ENCODE peak calls at places on chromosomes 3 and 15, in five cellular contexts. S, U, X, B and I are unnamed samples.

GRCh38 chr3:146928421-146929059 is 323.4 kb upstream of the PLSCR5 start:
- DNase-seq in X (no peak), B (no peak), S (no peak), U (no peak), I (peak; percentile 9)

GRCh38 chr3:185658504-185658912 is 72.4 kb downstream of the SENP2 start:
- DNase-seq in U (peak; percentile 99), S (no peak), B (peak; percentile 86), X (peak; percentile 99), I (no peak)

GRCh38 chr15:77630064-77630463 is 2.6 kb downstream of the LINGO1 start:
- DNase-seq in U (no peak), S (no peak), X (no peak), B (no peak), I (no peak)

GRCh38 chr15:31930967-31931366 is 99.3 kb upstream of the CHRNA7 start:
- DNase-seq in X (peak; percentile 30), S (no peak), U (no peak), B (no peak), I (no peak)

GRCh38 chr3:37660782-37661181 is 200.9 kb upstream of the CTDSPL start:
- DNase-seq in X (no peak), B (no peak), S (no peak), U (no peak), I (no peak)

GRCh38 chr3:177041021-177041729 is 156.1 kb downstream of the TBL1XR1 start:
- DNase-seq in B (no peak), S (no peak), U (peak; percentile 39), X (peak; percentile 51), I (no peak)

GRCh38 chr3:132730891-132731580 is 8.8 kb upstream of the NPHP3 start:
- DNase-seq in U (peak; percentile 72), B (no peak), X (peak; percentile 44), S (peak; percentile 75), I (peak; percentile 20)

GRCh38 chr3:43785551-43785950 is 94.8 kb downstream of the ABHD5 start:
- DNase-seq in B (no peak), S (no peak), X (peak; percentile 25), U (peak; percentile 71), I (no peak)

GRCh38 chr3:69458798-69459197 is 72.9 kb upstream of the FRMD4B start:
- DNase-seq in U (no peak), X (no peak), B (no peak), S (no peak), I (no peak)

GRCh38 chr15:61000276-61000675 is 228.8 kb downstream of the RORA start:
- DNase-seq in X (no peak), S (no peak), B (no peak), U (no peak), I (peak; percentile 71)

GRCh38 chr3:41693799-41694198 is 268.1 kb downstream of the ULK4 start:
- DNase-seq in X (no peak), B (no peak), U (peak; percentile 23), S (no peak), I (no peak)

GRCh38 chr3:162224736-162225135 is 728.1 kb downstream of the OTOL1 start:
- DNase-seq in U (no peak), X (peak; percentile 59), B (no peak), S (no peak), I (no peak)

GRCh38 chr15:101193063-101193712 is 58.7 kb downstream of the CHSY1 start:
- DNase-seq in S (no peak), U (peak; percentile 92), X (no peak), B (peak; percentile 71), I (no peak)

GRCh38 chr3:170768334-170768801 is 101.6 kb downstream of the RPL22L1 start:
- DNase-seq in X (peak; percentile 69), U (peak; percentile 58), S (no peak), B (no peak), I (no peak)

GRCh38 chr3:64848822-64849221 is 161.0 kb upstream of the ADAMTS9 start:
- DNase-seq in B (no peak), S (no peak), U (peak; percentile 14), X (no peak), I (no peak)

GRCh38 chr3:156838035-156838434 is 11.9 kb downstream of the LEKR1 start:
- DNase-seq in B (no peak), U (no peak), X (no peak), S (no peak), I (no peak)
- H3K9me3 ChIP-seq in B (no peaks in the 10 kb centered on the region), U (no peaks in the 10 kb centered on the region), X (no peaks in the 10 kb centered on the region), S (no peaks in the 10 kb centered on the region), I (no peaks in the 10 kb centered on the region)

GRCh38 chr3:29067014-29067413 is 213.9 kb upstream of the RBMS3 start:
- DNase-seq in B (no peak), X (peak; percentile 50), S (no peak), U (peak; percentile 74), I (no peak)
- H3K9me3 ChIP-seq in B (no peaks in the 10 kb centered on the region), X (no peaks in the 10 kb centered on the region), S (no peaks in the 10 kb centered on the region), U (no peaks in the 10 kb centered on the region), I (no peaks in the 10 kb centered on the region)

GRCh38 chr3:97895216-97895615 is 73.4 kb downstream of the CRYBG3 start:
- DNase-seq in S (no peak), X (no peak), U (no peak), B (no peak), I (no peak)
- H3K9me3 ChIP-seq in S (no peaks in the 10 kb centered on the region), X (no peaks in the 10 kb centered on the region), U (no peaks in the 10 kb centered on the region), B (no peaks in the 10 kb centered on the region), I (no peaks in the 10 kb centered on the region)

GRCh38 chr15:20294651-20295237 is 246.9 kb downstream of the GOLGA6L6 start:
- DNase-seq in B (peak; percentile 80), U (no peak), X (no peak), S (no peak), I (no peak)
- H3K9me3 ChIP-seq in B (no peaks in the 10 kb centered on the region), U (peaks cover 1% of the 10 kb centered on the region), X (peaks cover 3% of the 10 kb centered on the region), S (peaks cover 81% of the 10 kb centered on the region), I (peaks cover 3% of the 10 kb centered on the region)

GRCh38 chr3:182393830-182394367 is 399.4 kb upstream of the ATP11B start:
- DNase-seq in U (no peak), B (no peak), X (no peak), S (no peak), I (no peak)
- H3K9me3 ChIP-seq in U (no peaks in the 10 kb centered on the region), B (no peaks in the 10 kb centered on the region), X (no peaks in the 10 kb centered on the region), S (no peaks in the 10 kb centered on the region), I (no peaks in the 10 kb centered on the region)

DNA sequence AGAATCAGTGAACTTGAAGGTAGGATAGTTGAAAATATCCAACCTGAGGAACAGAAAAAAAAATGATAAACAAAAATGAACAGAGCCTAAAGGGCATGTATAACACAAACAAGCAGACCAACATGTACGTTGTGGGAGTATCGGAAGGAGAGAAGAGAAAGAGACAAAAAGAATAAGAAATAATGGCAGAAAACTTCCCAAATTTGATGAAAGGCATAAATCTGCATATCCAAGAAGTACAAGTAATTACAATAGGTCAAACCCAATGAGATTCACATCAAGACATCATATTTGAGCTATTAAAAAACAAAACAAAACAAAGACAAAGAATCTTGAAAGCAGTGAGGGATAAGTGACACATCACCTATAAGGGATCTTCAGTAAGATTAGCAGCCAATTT is 38.1 kb upstream of the ATP13A5 start:
- DNase-seq in X (no peak), B (no peak), S (no peak), U (no peak), I (no peak)
- H3K9me3 ChIP-seq in X (no peaks in the 10 kb centered on the region), B (no peaks in the 10 kb centered on the region), S (peaks cover 11% of the 10 kb centered on the region), U (no peaks in the 10 kb centered on the region), I (no peaks in the 10 kb centered on the region)

GRCh38 chr3:10644189-10644588 is 138.8 kb upstream of the ATP2B2 start:
- DNase-seq in B (no peak), S (no peak), U (no peak), X (no peak), I (no peak)
- H3K9me3 ChIP-seq in B (no peaks in the 10 kb centered on the region), S (no peaks in the 10 kb centered on the region), U (no peaks in the 10 kb centered on the region), X (no peaks in the 10 kb centered on the region), I (no peaks in the 10 kb centered on the region)

DNA sequence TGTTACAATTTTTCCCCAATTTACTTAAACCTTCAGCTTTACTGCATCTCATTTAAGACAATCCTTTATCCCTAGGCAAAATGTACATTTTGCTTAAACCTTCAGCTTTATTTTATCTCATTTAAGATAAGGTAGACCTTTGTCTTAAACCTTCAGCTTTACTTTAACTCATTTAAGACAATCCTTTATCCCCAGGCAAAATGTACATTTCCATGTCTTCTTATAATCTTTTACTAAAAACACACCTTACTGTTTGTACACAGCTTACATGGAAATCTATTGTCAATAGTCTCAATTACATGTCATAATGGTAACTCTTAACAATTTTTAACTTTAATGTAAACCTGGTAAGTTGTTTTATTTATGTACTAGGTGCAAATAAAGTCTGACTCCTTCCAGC is 58.7 kb upstream of the MKRN3 start:
- DNase-seq in U (no peak), B (no peak), S (no peak), X (no peak), I (no peak)
- H3K9me3 ChIP-seq in U (no peaks in the 10 kb centered on the region), B (no peaks in the 10 kb centered on the region), S (peaks cover 15% of the 10 kb centered on the region), X (no peaks in the 10 kb centered on the region), I (peaks cover 6% of the 10 kb centered on the region)

GRCh38 chr3:126087552-126088175 is 3.7 kb upstream of the SLC41A3 start:
- DNase-seq in B (no peak), U (no peak), X (no peak), S (peak; percentile 54), I (no peak)
- H3K9me3 ChIP-seq in B (no peaks in the 10 kb centered on the region), U (peaks cover 4% of the 10 kb centered on the region), X (no peaks in the 10 kb centered on the region), S (peaks cover 34% of the 10 kb centered on the region), I (peaks cover 4% of the 10 kb centered on the region)

GRCh38 chr3:129046732-129047552 is 13.6 kb upstream of the GP9 start:
- DNase-seq in U (no peak), X (no peak), S (no peak), B (no peak), I (no peak)
- H3K9me3 ChIP-seq in U (no peaks in the 10 kb centered on the region), X (no peaks in the 10 kb centered on the region), S (no peaks in the 10 kb centered on the region), B (no peaks in the 10 kb centered on the region), I (peaks cover 12% of the 10 kb centered on the region)